ENCODE peak calls at places on chromosomes 2 and 18, in six cellular contexts. T, B, D, Q, K and F are unnamed samples. For H3K4me1, the result is how much of the 10 kb centered on the place peaks cover.

GRCh38 chr2:70515938-70516337 is 37.7 kb downstream of the TGFA start:
- DNase-seq in T (no peak), B (no peak), D (no peak), Q (no peak), K (no peak), F (no peak)

GRCh38 chr18:44840053-44840826 is 159.6 kb downstream of the SETBP1 start:
- DNase-seq in T (no peak), B (no peak), D (no peak), Q (no peak), K (peak), F (peak)

GRCh38 chr18:28178720-28179119 is 1.8 kb upstream of the CDH2 start:
- DNase-seq in T (no peak), B (no peak), D (no peak), Q (no peak), K (no peak), F (no peak)

GRCh38 chr2:101124061-101124460 is 27.1 kb downstream of the TBC1D8 start:
- DNase-seq in T (no peak), B (no peak), D (no peak), Q (no peak), K (no peak), F (no peak)

GRCh38 chr2:30108851-30109250 is 38.0 kb upstream of the YPEL5 start:
- DNase-seq in T (no peak), B (no peak), D (no peak), Q (no peak), K (no peak), F (no peak)

GRCh38 chr18:76456018-76456750 is 38.9 kb downstream of the ZNF516 start:
- DNase-seq in T (no peak), B (no peak), D (no peak), Q (no peak), K (peak), F (peak)

GRCh38 chr18:59565957-59566356 is 131.3 kb downstream of the CCBE1 start:
- DNase-seq in T (no peak), B (no peak), D (no peak), Q (no peak), K (no peak), F (no peak)

GRCh38 chr18:62957885-62958472 is 242.6 kb downstream of the PHLPP1 start:
- DNase-seq in T (no peak), B (no peak), D (no peak), Q (peak), K (no peak), F (no peak)

GRCh38 chr2:142585785-142586184 is 291.7 kb upstream of the KYNU start:
- DNase-seq in T (no peak), B (no peak), D (no peak), Q (no peak), K (no peak), F (no peak)

GRCh38 chr2:172465417-172466334 is 38.3 kb downstream of the ITGA6 start:
- DNase-seq in T (peak), B (peak), D (peak), Q (peak), K (peak), F (peak)

GRCh38 chr2:37870829-37871228 is 54.3 kb upstream of the RMDN2 start:
- DNase-seq in T (no peak), B (no peak), D (no peak), Q (no peak), K (no peak), F (peak)

GRCh38 chr2:25368650-25369049 is 26.9 kb upstream of the DNMT3A start:
- DNase-seq in T (no peak), B (no peak), D (no peak), Q (no peak), K (no peak), F (peak)

GRCh38 chr2:42964444-42965081 is 172.2 kb upstream of the HAAO start:
- DNase-seq in T (no peak), B (no peak), D (no peak), Q (no peak), K (peak), F (peak)

GRCh38 chr2:43460141-43460540 is 135.7 kb downstream of the THADA start:
- DNase-seq in T (no peak), B (no peak), D (no peak), Q (no peak), K (no peak), F (no peak)

GRCh38 chr2:28088970-28089369 is 198.4 kb downstream of the BABAM2 start:
- DNase-seq in T (no peak), B (no peak), D (peak), Q (no peak), K (no peak), F (no peak)

GRCh38 chr2:125364181-125364806 is 1291.7 kb upstream of the GYPC start:
- DNase-seq in T (no peak), B (no peak), D (no peak), Q (no peak), K (no peak), F (no peak)

GRCh38 chr18:11963991-11964484 is 17.3 kb upstream of the IMPA2 start:
- DNase-seq in T (no peak), B (no peak), D (no peak), Q (no peak), K (no peak), F (no peak)

GRCh38 chr18:58263733-58264469 is 219.9 kb downstream of the NEDD4L start:
- DNase-seq in T (no peak), B (no peak), D (no peak), Q (no peak), K (no peak), F (no peak)

GRCh38 chr2:134917958-134918517 is 584 bp upstream of the CCNT2 start:
- DNase-seq in T (no peak), B (no peak), D (no peak), Q (peak), K (peak), F (no peak)

GRCh38 chr2:13968811-13969210 is 663.7 kb upstream of the LRATD1 start:
- DNase-seq in T (no peak), B (no peak), D (no peak), Q (no peak), K (no peak), F (no peak)

GRCh38 chr2:147873859-147874483 is 29.1 kb downstream of the ACVR2A start:
- DNase-seq in T (no peak), B (no peak), D (no peak), Q (no peak), K (no peak), F (no peak)

GRCh38 chr2:111100087-111100764 is 20.5 kb upstream of the BCL2L11 start:
- DNase-seq in T (no peak), B (no peak), D (no peak), Q (no peak), K (no peak), F (no peak)

GRCh38 chr18:3248670-3249359 is 1.2 kb downstream of the MYL12A start:
- DNase-seq in T (no peak), B (no peak), D (no peak), Q (no peak), K (no peak), F (no peak)

GRCh38 chr2:143161982-143162837 is 33.0 kb downstream of the ARHGAP15 start:
- DNase-seq in T (no peak), B (no peak), D (no peak), Q (peak), K (peak), F (no peak)

GRCh38 chr2:158013791-158014190 is 87.9 kb upstream of the UPP2 start:
- DNase-seq in T (no peak), B (no peak), D (no peak), Q (no peak), K (no peak), F (no peak)

GRCh38 chr2:111100765-111101162 is 19.9 kb upstream of the BCL2L11 start:
- DNase-seq in T (no peak), B (no peak), D (no peak), Q (no peak), K (no peak), F (no peak)

GRCh38 chr2:11082880-11083279 is 72.4 kb upstream of the SLC66A3 start:
- DNase-seq in T (no peak), B (no peak), D (no peak), Q (no peak), K (no peak), F (no peak)

GRCh38 chr2:153115141-153115540 is 363.4 kb downstream of the RPRM start:
- DNase-seq in T (no peak), B (no peak), D (no peak), Q (no peak), K (no peak), F (no peak)

GRCh38 chr2:202038471-202039277 is 5.0 kb downstream of the FZD7 start:
- DNase-seq in T (no peak), B (peak), D (peak), Q (no peak), K (peak), F (no peak)

GRCh38 chr18:67517224-67517765 is 775 bp upstream of the DSEL start:
- DNase-seq in T (no peak), B (no peak), D (no peak), Q (no peak), K (peak), F (peak)

GRCh38 chr2:127676906-127677305 is 1.6 kb upstream of the LIMS2 start:
- DNase-seq in T (no peak), B (no peak), D (no peak), Q (peak), K (no peak), F (peak)

GRCh38 chr18:49127606-49128190 is 176.9 kb upstream of the SMAD7 start:
- DNase-seq in T (no peak), B (no peak), D (no peak), Q (no peak), K (no peak), F (no peak)

GRCh38 chr2:210459925-210460862 is 16.4 kb downstream of the LANCL1 start:
- DNase-seq in T (no peak), B (no peak), D (no peak), Q (no peak), K (no peak), F (no peak)

GRCh38 chr18:34660572-34660971 is 49.5 kb upstream of the DTNA start:
- DNase-seq in T (no peak), B (no peak), D (no peak), Q (no peak), K (no peak), F (no peak)

GRCh38 chr2:55399815-55400214 is 19.8 kb downstream of the CCDC88A start:
- DNase-seq in T (no peak), B (no peak), D (no peak), Q (no peak), K (no peak), F (no peak)
- TF ChIP-seq POLR2A in T (no peak), B (no peak), D (no peak), Q (no peak), K (no peak), F (no peak)

GRCh38 chr2:9228088-9228751 is 21.6 kb downstream of the ASAP2 start:
- DNase-seq in T (no peak), B (no peak), D (no peak), Q (no peak), K (no peak), F (no peak)

GRCh38 chr2:9222246-9222898 is 15.8 kb downstream of the ASAP2 start:
- DNase-seq in T (no peak), B (no peak), D (no peak), Q (no peak), K (no peak), F (no peak)

GRCh38 chr2:9226458-9227380 is 20.1 kb downstream of the ASAP2 start:
- DNase-seq in T (no peak), B (no peak), D (no peak), Q (no peak), K (no peak), F (no peak)

GRCh38 chr2:9228781-9229469 is 22.3 kb downstream of the ASAP2 start:
- DNase-seq in T (no peak), B (no peak), D (no peak), Q (no peak), K (no peak), F (no peak)

GRCh38 chr2:9225806-9226205 is 19.2 kb downstream of the ASAP2 start:
- DNase-seq in T (no peak), B (no peak), D (no peak), Q (no peak), K (no peak), F (no peak)
- H3K4me1 ChIP-seq in T (under half), B (under half), D (under half), Q (under half), K (under half), F (half or more)

GRCh38 chr2:177264539-177265385 is at the start of gene NFE2L2:
- DNase-seq in T (peak), B (peak), D (peak), Q (peak), K (peak), F (peak)

GRCh38 chr2:177263451-177264208 is 897 bp downstream of the NFE2L2 start:
- DNase-seq in T (peak), B (peak), D (peak), Q (peak), K (peak), F (peak)

GRCh38 chr2:177265834-177266817 is 1.6 kb upstream of the NFE2L2 start:
- DNase-seq in T (no peak), B (no peak), D (no peak), Q (no peak), K (no peak), F (no peak)

GRCh38 chr2:177264209-177264538 is 353 bp downstream of the NFE2L2 start:
- DNase-seq in T (peak), B (no peak), D (no peak), Q (peak), K (no peak), F (peak)

DNA sequence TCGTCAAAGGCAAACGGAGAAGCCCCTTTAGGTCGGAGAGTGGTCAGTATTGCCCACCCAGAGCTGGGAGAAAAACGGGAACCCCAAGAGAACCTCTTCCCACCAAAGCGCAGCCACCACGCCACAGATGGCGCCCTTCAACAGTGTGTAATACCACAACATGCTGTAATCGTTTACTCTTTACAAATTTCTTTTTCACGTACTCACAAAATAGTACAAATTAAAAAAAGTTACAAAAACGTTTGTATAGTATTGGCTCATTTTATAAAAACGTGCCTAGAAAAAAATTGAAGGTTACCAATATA is 811 bp upstream of the NFE2L2 start:
- DNase-seq in T (no peak), B (no peak), D (no peak), Q (no peak), K (peak), F (no peak)
- TF ChIP-seq POLR2A in T (no peak), B (no peak), D (no peak), Q (no peak), K (no peak), F (no peak)

DNA sequence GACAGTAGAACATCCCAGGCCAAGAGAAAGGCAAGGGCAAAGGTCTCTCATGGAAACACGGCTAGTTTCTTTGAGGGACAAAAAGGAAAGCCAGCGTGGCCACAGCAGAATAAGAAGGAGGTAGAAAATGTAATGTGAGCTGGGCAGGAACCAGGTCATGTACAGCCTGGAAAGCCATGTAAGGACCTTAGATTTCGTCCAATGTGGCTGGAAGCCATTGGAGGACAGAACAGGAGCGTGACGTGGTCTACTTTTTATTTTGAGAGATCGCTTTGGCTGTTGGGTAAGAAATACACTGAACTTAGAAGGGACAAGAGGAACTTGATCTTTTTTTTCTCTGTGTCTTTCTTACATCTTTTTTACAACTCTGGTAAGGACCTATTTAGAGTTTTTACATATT is 57.8 kb upstream of the ANKRD44 start:
- DNase-seq in T (no peak), B (no peak), D (no peak), Q (no peak), K (no peak), F (no peak)
- H3K4me1 ChIP-seq in T (under half), B (under half), D (under half), Q (under half), K (under half), F (under half)

GRCh38 chr2:108971661-108972566 is 17.1 kb downstream of the EDAR start:
- DNase-seq in T (peak), B (peak), D (peak), Q (peak), K (no peak), F (no peak)
- TF ChIP-seq POLR2A in T (no peak), B (no peak), D (no peak), Q (no peak), K (no peak), F (no peak)

DNA sequence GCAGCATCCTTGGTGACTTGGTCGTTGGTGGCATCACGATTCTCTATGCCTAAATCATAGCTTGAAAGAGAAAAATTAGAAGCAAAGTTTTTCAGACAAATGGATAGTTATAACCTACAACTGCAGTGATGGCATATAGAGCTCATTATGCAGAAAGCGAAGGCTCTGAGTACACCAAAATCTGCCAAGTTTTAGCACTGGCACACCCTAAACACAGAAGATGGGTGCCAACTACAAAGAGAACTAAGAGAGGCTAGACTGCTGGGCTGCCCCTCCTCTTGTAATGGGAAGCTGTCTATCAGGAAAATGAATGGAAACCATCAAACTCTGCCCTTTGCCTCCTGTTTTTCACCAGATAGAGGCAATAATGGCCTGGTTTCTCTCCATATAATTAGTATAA is 6.3 kb downstream of the IDH1 start:
- DNase-seq in T (no peak), B (no peak), D (no peak), Q (no peak), K (no peak), F (no peak)
- H3K4me1 ChIP-seq in T (under half), B (under half), D (under half), Q (under half), K (under half), F (under half)